ENCODE peak calls at places on chromosomes 4 and X, in four cellular contexts. T is activated naive CD4-positive, alpha-beta T cell treated with anti-CD3 and anti-CD28 coated beads, Interleukin-2, amount 50 U/mL, for 72 hours; K is naive B cell; U is NCI-H1417. S is an unnamed sample.

GRCh38 chrX:30939928-30940327 is 50.9 kb upstream of the TAB3 start:
- DNase-seq in T (no peak), K (no peak), U (no peak), S (no peak)

GRCh38 chr4:76342191-76342590 is 35.7 kb downstream of the STBD1 start:
- DNase-seq in T (no peak), K (no peak), U (peak), S (no peak)

GRCh38 chrX:100649550-100650356 is 5.8 kb downstream of the SRPX2 start:
- DNase-seq in T (no peak), K (no peak), U (no peak), S (no peak)

GRCh38 chr4:38665846-38666490 is 2.0 kb downstream of the KLF3 start:
- DNase-seq in T (no peak), K (no peak), U (no peak), S (no peak)

GRCh38 chr4:142408003-142408441 is 438.1 kb downstream of the INPP4B start:
- DNase-seq in T (no peak), K (no peak), U (no peak), S (no peak)

GRCh38 chrX:31219174-31219573 is 147.3 kb upstream of the FTHL17 start:
- DNase-seq in T (no peak), K (no peak), U (no peak), S (no peak)

GRCh38 chr4:13261486-13262257 is 222.5 kb downstream of the RAB28 start:
- DNase-seq in T (no peak), K (no peak), U (no peak), S (no peak)

GRCh38 chr4:145799225-145799624 is 119.3 kb downstream of the C4orf51 start:
- DNase-seq in T (no peak), K (no peak), U (no peak), S (no peak)

GRCh38 chr4:26220704-26221103 is 100.1 kb upstream of the RBPJ start:
- DNase-seq in T (no peak), K (no peak), U (no peak), S (no peak)

GRCh38 chr4:39648827-39649558 is 10.3 kb upstream of the SMIM14 start:
- DNase-seq in T (no peak), K (no peak), U (no peak), S (no peak)

GRCh38 chrX:22314211-22314610 is 41.5 kb downstream of the CBLL2 start:
- DNase-seq in T (no peak), K (no peak), U (no peak), S (no peak)

GRCh38 chr4:164023214-164023613 is 528.7 kb downstream of the TMA16 start:
- DNase-seq in T (no peak), K (no peak), U (no peak), S (no peak)

GRCh38 chrX:146278381-146278780 is 460.8 kb downstream of the SLITRK2 start:
- DNase-seq in T (no peak), K (no peak), U (peak), S (no peak)

GRCh38 chrX:108323751-108324150 is 114.5 kb downstream of the COL4A6 start:
- DNase-seq in T (no peak), K (no peak), U (no peak), S (no peak)

GRCh38 chr4:121717680-121718237 is 21.0 kb upstream of the ANXA5 start:
- DNase-seq in T (no peak), K (no peak), U (no peak), S (no peak)

GRCh38 chr4:83686166-83686565 is 150.3 kb downstream of the GPAT3 start:
- DNase-seq in T (no peak), K (no peak), U (no peak), S (no peak)